ENCODE peak calls at places on chromosomes 12 and 14, in eight cellular contexts. T is sigmoid colon, O is MM.1S, X is tibial artery, U is HepG2, J is aorta, W is cardiac muscle cell, L is pancreas. I is an unnamed sample. For H3K4me1, the result is how much of the 10 kb centered on the place peaks cover.

GRCh38 chr12:124073636-124074035 is 100.6 kb downstream of the ZNF664 start:
- DNase-seq in O (no peak), X (no peak), L (no peak), W (no peak), T (no peak), J (no peak), U (no peak), I (no peak)

GRCh38 chr12:78928200-78929074 is 63.9 kb downstream of the SYT1 start:
- DNase-seq in T (no peak), L (no peak), W (peak), J (no peak), O (no peak), X (no peak), U (peak), I (no peak)

GRCh38 chr12:44571031-44571550 is 305.0 kb downstream of the NELL2 start:
- DNase-seq in X (no peak), W (no peak), L (no peak), O (no peak), J (no peak), U (no peak), T (no peak), I (no peak)

GRCh38 chr12:104049278-104050257 is at the start of gene GLT8D2:
- DNase-seq in O (no peak), W (peak), J (peak), L (peak), X (peak), T (peak), U (no peak), I (peak)

GRCh38 chr14:25121342-25122129 is 71.6 kb upstream of the STXBP6 start:
- DNase-seq in T (no peak), O (no peak), L (no peak), U (peak), J (no peak), X (no peak), W (peak), I (no peak)

GRCh38 chr12:131709226-131709625 is 1.7 kb upstream of the SFSWAP start:
- DNase-seq in W (no peak), J (no peak), L (no peak), U (no peak), T (no peak), O (no peak), X (no peak), I (no peak)

GRCh38 chr12:6459004-6459337 is 7.1 kb downstream of the TAPBPL start:
- DNase-seq in L (no peak), O (no peak), J (no peak), T (no peak), U (no peak), X (no peak), W (no peak), I (no peak)

GRCh38 chr12:48175613-48176416 is 7.6 kb upstream of the CCDC184 start:
- DNase-seq in J (no peak), O (no peak), L (no peak), T (no peak), U (no peak), X (no peak), W (no peak), I (no peak)

GRCh38 chr14:21044106-21044618 is 2.0 kb downstream of the RNASE7 start:
- DNase-seq in J (no peak), X (no peak), L (no peak), U (peak), W (no peak), T (no peak), O (no peak), I (no peak)

GRCh38 chr12:53082637-53083036 is 3.4 kb upstream of the SPRYD3 start:
- DNase-seq in L (no peak), O (no peak), W (no peak), J (no peak), X (no peak), T (no peak), U (no peak), I (no peak)

GRCh38 chr12:70774055-70774454 is 136.8 kb upstream of the PTPRB start:
- DNase-seq in O (no peak), T (no peak), J (no peak), U (no peak), L (no peak), W (no peak), X (no peak), I (no peak)

GRCh38 chr12:1587927-1588573 is 6.3 kb downstream of the FBXL14 start:
- DNase-seq in J (no peak), T (no peak), W (no peak), U (no peak), L (no peak), O (no peak), X (no peak), I (no peak)

GRCh38 chr12:65937181-65937641 is 112.9 kb downstream of the HMGA2 start:
- DNase-seq in O (no peak), X (no peak), W (no peak), L (no peak), T (no peak), U (peak), J (no peak), I (no peak)

GRCh38 chr12:28172434-28173030 is 17.7 kb upstream of the CCDC91 start:
- DNase-seq in U (peak), O (peak), L (no peak), W (peak), X (no peak), J (no peak), T (no peak), I (no peak)

GRCh38 chr12:54017027-54017788 is 8.4 kb downstream of the HOXC8 start:
- DNase-seq in J (no peak), U (no peak), X (no peak), W (no peak), O (no peak), T (no peak), L (peak), I (no peak)

GRCh38 chr12:96211989-96212388 is 17.8 kb downstream of the ELK3 start:
- DNase-seq in U (no peak), W (no peak), X (no peak), J (no peak), T (no peak), O (no peak), L (no peak), I (no peak)

GRCh38 chr12:76670776-76671175 is 93.1 kb upstream of the ZDHHC17 start:
- DNase-seq in T (no peak), J (no peak), U (no peak), L (no peak), W (no peak), O (no peak), X (no peak), I (no peak)

GRCh38 chr12:52212701-52213540 is 20.1 kb upstream of the KRT7 start:
- DNase-seq in X (peak), J (peak), O (no peak), W (no peak), T (peak), L (no peak), U (no peak), I (no peak)

GRCh38 chr12:101696477-101697196 is 803 bp upstream of the CHPT1 start:
- DNase-seq in L (no peak), X (peak), O (peak), T (peak), W (peak), J (peak), U (peak), I (no peak)

GRCh38 chr12:4276524-4277204 is 3.1 kb downstream of the CCND2 start:
- DNase-seq in T (peak), O (peak), J (peak), W (peak), X (peak), U (peak), L (peak), I (peak)

GRCh38 chr12:14219156-14219555 is 146.3 kb upstream of the ATF7IP start:
- DNase-seq in O (no peak), U (no peak), L (no peak), J (no peak), W (no peak), T (no peak), X (no peak), I (no peak)

GRCh38 chr14:65229431-65230286 is 127.3 kb upstream of the MAX start:
- DNase-seq in O (no peak), U (peak), J (peak), T (no peak), L (no peak), X (no peak), W (peak), I (peak)

GRCh38 chr12:2644678-2645405 is 149.9 kb upstream of the FKBP4 start:
- DNase-seq in T (peak), X (no peak), U (no peak), L (no peak), O (no peak), J (no peak), W (no peak), I (no peak)

GRCh38 chr12:121791671-121792496 is 1.6 kb downstream of the RHOF start:
- DNase-seq in X (no peak), W (no peak), O (no peak), L (peak), U (peak), J (no peak), T (no peak), I (no peak)

GRCh38 chr12:22268406-22268805 is 66.1 kb downstream of the ST8SIA1 start:
- DNase-seq in U (no peak), X (no peak), O (no peak), T (no peak), L (no peak), W (no peak), J (no peak), I (no peak)

GRCh38 chr12:25859976-25860375 is 98.5 kb upstream of the RASSF8 start:
- DNase-seq in W (no peak), O (no peak), T (no peak), U (no peak), L (no peak), J (no peak), X (no peak), I (no peak)

GRCh38 chr14:35292770-35293561 is 784 bp downstream of the PSMA6 start:
- DNase-seq in U (no peak), T (no peak), L (no peak), X (no peak), J (no peak), O (no peak), W (no peak), I (no peak)

GRCh38 chr12:109830718-109831117 is 2.5 kb downstream of the TRPV4 start:
- DNase-seq in L (no peak), W (no peak), O (no peak), U (no peak), T (no peak), J (no peak), X (no peak), I (no peak)

GRCh38 chr12:263574-263973 is 938 bp upstream of the SLC6A13 start:
- DNase-seq in O (no peak), J (no peak), X (no peak), U (no peak), T (no peak), W (no peak), L (no peak), I (no peak)

GRCh38 chr14:68995731-68996130 is 16.6 kb upstream of the ACTN1 start:
- DNase-seq in U (no peak), W (no peak), L (no peak), X (no peak), J (no peak), T (no peak), O (no peak), I (no peak)

GRCh38 chr14:68998062-68998461 is 19.0 kb upstream of the ACTN1 start:
- DNase-seq in W (no peak), T (no peak), L (no peak), O (no peak), U (no peak), J (no peak), X (no peak), I (no peak)

DNA sequence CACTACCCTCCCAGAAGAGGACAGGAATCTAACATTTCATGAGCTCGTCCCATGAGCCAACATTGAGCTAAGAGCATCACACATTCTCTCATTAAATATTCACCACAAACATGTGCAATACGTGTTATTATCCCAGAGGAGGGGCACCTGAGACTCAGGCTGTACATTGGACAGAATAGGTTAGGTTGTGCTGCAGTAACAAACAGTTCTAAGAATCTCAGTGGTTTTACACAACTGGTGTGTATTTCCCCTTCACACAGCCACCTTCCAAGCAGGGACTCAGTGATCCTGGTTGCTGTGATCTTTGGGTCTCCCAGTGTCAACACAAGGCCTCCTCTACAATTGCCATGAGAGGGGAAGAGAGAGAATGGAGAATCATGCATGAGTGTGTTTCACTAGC is 15.0 kb upstream of the ACTN1 start:
- DNase-seq in U (no peak), O (no peak), X (no peak), L (no peak), J (no peak), T (no peak), W (no peak), I (no peak)
- H3K4me1 ChIP-seq in U (under half), O (under half), X (under half), L (under half), J (under half), T (under half), W (under half), I (under half)

GRCh38 chr12:116263431-116263830 is 14.1 kb downstream of the MED13L start:
- DNase-seq in T (no peak), X (no peak), J (no peak), W (no peak), L (no peak), U (no peak), O (no peak), I (no peak)
- H3K4me1 ChIP-seq in T (under half), X (under half), J (under half), W (under half), L (half or more), U (half or more), O (under half), I (under half)

GRCh38 chr14:94935901-94936300 is 166.0 kb upstream of the GSC start:
- DNase-seq in O (no peak), W (no peak), J (no peak), U (no peak), L (no peak), X (no peak), T (no peak), I (no peak)
- H3K4me1 ChIP-seq in O (under half), W (under half), J (under half), U (under half), L (under half), X (under half), T (under half), I (under half)

DNA sequence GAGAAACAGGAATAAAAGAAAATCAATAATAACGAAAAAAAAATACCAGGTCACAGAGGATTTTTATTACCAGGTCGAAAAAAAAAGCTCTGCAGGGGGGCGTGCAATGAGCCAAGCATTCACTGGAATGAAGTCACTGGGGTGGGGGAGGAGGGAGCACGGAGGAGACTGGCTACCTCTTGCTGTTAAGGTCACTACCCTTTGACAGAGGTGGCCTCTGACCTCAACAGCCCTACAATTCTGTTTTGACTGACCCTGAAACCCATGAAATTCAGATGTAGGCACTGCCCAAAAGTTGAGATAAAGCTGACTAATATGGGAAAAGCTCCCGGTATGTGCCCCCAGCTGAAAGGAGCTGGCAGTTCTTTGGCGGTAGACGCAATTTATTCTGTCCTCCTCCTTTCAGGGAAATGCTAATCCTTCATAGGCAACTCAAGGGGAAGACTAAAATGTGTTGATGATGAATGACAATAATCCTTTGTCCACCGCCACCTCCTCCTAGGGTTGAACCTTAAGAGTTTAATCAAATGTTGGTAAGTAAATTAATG is 6.5 kb upstream of the RIC8B start:
- DNase-seq in L (no peak), O (no peak), T (no peak), J (no peak), W (peak), U (no peak), X (no peak), I (no peak)
- H3K4me1 ChIP-seq in L (under half), O (under half), T (under half), J (under half), W (under half), U (half or more), X (under half), I (under half)

DNA sequence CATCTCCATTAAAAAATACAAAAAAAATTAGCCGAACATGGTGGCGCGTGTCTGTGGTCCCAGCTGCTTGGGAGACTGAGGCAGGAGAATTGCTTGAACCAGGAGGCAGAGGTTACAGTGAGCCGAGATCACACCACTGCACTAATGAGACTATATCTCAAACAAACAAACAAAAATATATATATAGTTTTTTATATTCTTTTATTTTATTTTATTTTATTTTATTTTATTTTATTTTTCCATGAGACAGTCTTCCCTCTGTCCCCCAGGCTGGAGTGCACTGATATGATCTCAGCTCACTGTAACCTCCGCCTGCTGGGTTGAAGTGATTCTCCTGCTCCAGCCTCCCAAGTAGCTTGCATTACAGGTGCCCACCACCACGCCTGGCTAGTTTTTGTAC is 79.5 kb downstream of the IRF2BPL start:
- DNase-seq in J (no peak), L (no peak), X (no peak), O (no peak), W (no peak), T (no peak), U (no peak), I (no peak)
- H3K4me1 ChIP-seq in J (under half), L (under half), X (under half), O (under half), W (under half), T (under half), U (half or more), I (under half)

GRCh38 chr14:72631401-72631800 is 262.5 kb downstream of the DPF3 start:
- DNase-seq in L (no peak), W (no peak), T (no peak), U (no peak), O (no peak), X (no peak), J (no peak), I (no peak)
- H3K4me1 ChIP-seq in L (under half), W (under half), T (under half), U (under half), O (under half), X (under half), J (under half), I (under half)

GRCh38 chr12:31728917-31729640 is at the start of gene AMN1:
- DNase-seq in J (peak), O (peak), T (peak), L (peak), W (peak), X (peak), U (peak), I (peak)
- H3K4me1 ChIP-seq in J (under half), O (under half), T (under half), L (under half), W (under half), X (under half), U (half or more), I (under half)

GRCh38 chr14:51244591-51244990 is 4.5 kb downstream of the TMX1 start:
- DNase-seq in L (no peak), U (no peak), X (no peak), W (no peak), O (no peak), J (no peak), T (no peak), I (no peak)
- H3K4me1 ChIP-seq in L (under half), U (under half), X (under half), W (under half), O (under half), J (under half), T (under half), I (under half)

I was measured in Peyer's patch.